ENCODE peak calls at places on chromosomes 3 and 15, in four cellular contexts. B, O, N and L are unnamed samples.

GRCh38 chr3:11240496-11240895 is 31.7 kb upstream of the ATG7 start:
- DNase-seq in O (no peak), N (no peak), B (no peak), L (no peak)

GRCh38 chr15:101362359-101362758 is 67.3 kb upstream of the SNRPA1 start:
- DNase-seq in O (no peak), B (no peak), N (no peak), L (no peak)

GRCh38 chr3:64533565-64534317 is 154.1 kb downstream of the ADAMTS9 start:
- DNase-seq in B (peak; percentile 63), N (peak; percentile 64), O (peak; percentile 83), L (peak; percentile 87)

GRCh38 chr15:71545923-71546322 is 264.4 kb upstream of the NR2E3 start:
- DNase-seq in N (no peak), O (no peak), B (no peak), L (no peak)

GRCh38 chr3:48826451-48826850 is 21.2 kb downstream of the PRKAR2A start:
- DNase-seq in N (no peak), O (no peak), B (no peak), L (peak; percentile 96)

GRCh38 chr15:42602501-42602900 is 27.1 kb downstream of the STARD9 start:
- DNase-seq in N (peak; percentile 24), B (peak; percentile 32), O (peak; percentile 2), L (no peak)

GRCh38 chr3:139491966-139492365 is 15.7 kb upstream of the RBP2 start:
- DNase-seq in O (peak; percentile 3), B (no peak), N (no peak), L (no peak)

GRCh38 chr3:126473292-126474168 is 2.2 kb downstream of the ZXDC start:
- DNase-seq in O (no peak), B (no peak), N (no peak), L (no peak)

GRCh38 chr3:149781216-149781615 is 11.1 kb downstream of the ANKUB1 start:
- DNase-seq in B (no peak), O (no peak), N (no peak), L (no peak)

GRCh38 chr3:128794067-128794768 is 68.2 kb downstream of the RAB7A start:
- DNase-seq in N (no peak), O (peak; percentile 10), B (no peak), L (peak; percentile 86)

GRCh38 chr15:84734794-84735479 is 13.5 kb upstream of the ZNF592 start:
- DNase-seq in B (peak; percentile 80), N (peak; percentile 56), O (peak; percentile 93), L (peak; percentile 63)

GRCh38 chr15:62928996-62929350 is 113.6 kb upstream of the TPM1 start:
- DNase-seq in N (peak; percentile 13), O (peak; percentile 72), B (no peak), L (peak; percentile 92)

GRCh38 chr15:63978511-63979226 is 67.6 kb downstream of the DAPK2 start:
- DNase-seq in O (no peak), N (no peak), B (no peak), L (no peak)

GRCh38 chr3:194375473-194375872 is 5.9 kb upstream of the LRRC15 start:
- DNase-seq in O (no peak), N (no peak), B (no peak), L (no peak)

GRCh38 chr15:65426216-65426853 is 3.6 kb upstream of the IGDCC4 start:
- DNase-seq in N (no peak), B (no peak), O (no peak), L (no peak)

GRCh38 chr3:172666181-172666872 is 44.5 kb downstream of the NCEH1 start:
- DNase-seq in B (no peak), O (no peak), N (no peak), L (no peak)

GRCh38 chr3:29313074-29313473 is 32.2 kb downstream of the RBMS3 start:
- DNase-seq in N (no peak), O (no peak), B (no peak), L (peak; percentile 59)

GRCh38 chr3:51894939-51895338 is 8.2 kb downstream of the IQCF1 start:
- DNase-seq in N (no peak), O (no peak), B (no peak), L (no peak)

GRCh38 chr3:14836049-14836468 is 17.3 kb downstream of the FGD5 start:
- DNase-seq in B (peak; percentile 90), N (no peak), O (no peak), L (no peak)

GRCh38 chr3:459376-459710 is 262.8 kb downstream of the CHL1 start:
- DNase-seq in N (no peak), O (no peak), B (no peak), L (no peak)

GRCh38 chr15:98904466-98905048 is 103.0 kb downstream of the PGPEP1L start:
- DNase-seq in O (peak; percentile 85), B (peak; percentile 51), N (peak; percentile 41), L (peak; percentile 75)

GRCh38 chr3:79326642-79327041 is 441.2 kb downstream of the ROBO1 start:
- DNase-seq in N (no peak), O (no peak), B (no peak), L (peak; percentile 46)

GRCh38 chr3:12194209-12194608 is 35.5 kb upstream of the TIMP4 start:
- DNase-seq in O (peak; percentile 75), N (no peak), B (no peak), L (peak; percentile 92)

DNA sequence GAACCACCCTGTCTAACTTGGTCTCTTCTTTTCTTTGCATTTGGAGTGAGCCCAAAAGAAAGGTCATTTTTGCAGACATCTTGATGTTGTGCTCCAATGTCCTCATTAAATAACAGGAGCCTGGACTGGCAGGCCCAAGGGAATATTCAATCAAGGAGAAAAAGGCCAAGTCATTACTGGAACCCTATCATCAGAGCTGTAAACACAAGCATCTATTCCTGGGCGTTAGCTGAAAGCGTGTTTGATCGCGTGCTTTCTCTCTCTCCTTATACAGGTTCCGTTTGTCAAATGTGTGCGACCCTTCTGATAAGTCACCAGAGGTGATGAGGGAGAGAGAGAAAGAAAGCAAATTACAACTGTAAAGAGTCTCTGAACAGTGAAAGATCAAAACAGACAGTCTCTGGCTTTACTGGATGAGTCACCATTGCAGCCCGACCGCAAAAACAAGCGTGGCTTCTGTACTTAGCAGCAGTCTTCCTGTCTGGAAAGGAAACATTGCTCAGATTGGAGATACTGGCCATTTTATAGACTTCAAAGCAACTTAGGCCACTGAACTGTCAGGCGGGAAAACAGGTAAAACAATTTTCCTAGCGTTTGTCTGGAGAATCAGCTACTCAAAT is 39.5 kb upstream of the TPRG1 start:
- DNase-seq in B (no peak), N (peak; percentile 65), O (peak; percentile 22), L (peak; percentile 82)
- TF ChIP-seq MAZ in B (no peak), N (no peak), O (no peak), L (no peak)

DNA sequence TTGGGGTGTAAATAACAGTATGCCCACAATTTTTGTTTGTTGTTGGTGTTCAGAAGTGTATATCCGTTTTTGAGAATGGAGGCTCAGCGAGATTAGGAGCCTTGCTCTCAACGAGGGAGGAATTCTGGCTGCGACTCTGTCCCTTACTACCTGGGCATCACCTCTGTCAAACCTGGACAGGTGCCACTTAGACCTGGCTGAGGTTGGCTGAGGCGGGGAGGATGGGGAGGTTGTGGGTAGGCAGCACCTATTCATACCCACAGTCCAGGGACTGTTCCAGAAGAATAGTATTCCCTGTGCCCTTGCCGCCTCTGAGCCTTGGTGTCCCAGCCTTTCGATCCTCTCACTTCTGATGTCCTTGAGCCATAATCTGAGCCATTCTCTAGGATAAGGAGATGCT is 99.9 kb downstream of the LINGO1 start:
- DNase-seq in O (no peak), N (no peak), B (no peak), L (no peak)
- TF ChIP-seq MAZ in O (no peak), N (no peak), B (no peak), L (no peak)

DNA sequence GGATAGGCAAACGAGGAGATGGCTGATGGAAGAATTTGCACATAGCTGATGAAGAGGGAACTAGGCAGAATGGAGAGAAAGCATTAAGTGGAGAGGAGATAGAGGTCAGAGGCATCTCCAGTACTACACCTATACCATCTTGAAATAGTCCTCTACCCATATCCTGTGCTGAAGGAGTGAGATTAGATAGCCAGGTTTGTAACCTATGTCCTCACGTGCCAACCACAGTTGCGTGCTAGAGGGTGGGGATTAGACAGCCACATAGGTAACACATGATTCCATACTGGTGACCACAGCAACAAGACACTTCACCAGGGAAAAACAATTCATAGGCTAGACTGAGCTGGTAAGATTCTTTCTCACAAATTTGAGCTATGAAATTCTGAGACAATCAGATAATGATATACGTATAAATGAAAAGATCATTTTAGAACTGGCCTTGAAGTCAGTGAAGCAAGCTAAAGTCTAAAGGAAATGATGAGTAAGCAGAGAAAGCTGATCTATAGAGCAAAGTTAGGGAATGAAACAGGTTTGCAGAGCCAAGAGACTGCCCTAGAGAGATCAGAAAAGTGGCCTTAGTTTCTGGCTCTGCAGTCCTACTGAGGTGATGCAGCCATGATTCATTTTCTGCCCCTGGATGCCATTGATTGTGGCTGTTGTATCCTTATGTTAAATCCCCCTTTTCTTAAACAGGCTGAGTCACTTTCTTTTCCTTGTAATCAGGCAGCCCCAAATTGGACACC is 17.7 kb downstream of the MYNN start:
- DNase-seq in N (no peak), O (no peak), B (no peak), L (peak; percentile 55)
- TF ChIP-seq MAZ in N (no peak), O (no peak), B (no peak), L (no peak)

GRCh38 chr3:108293858-108294257 is 2.5 kb upstream of the HHLA2 start:
- DNase-seq in O (no peak), N (no peak), B (no peak), L (no peak)

GRCh38 chr3:108296239-108296638 is at the start of gene HHLA2:
- DNase-seq in O (peak; percentile 40), N (no peak), B (no peak), L (peak; percentile 13)

GRCh38 chr3:108300103-108300849 is 3.9 kb downstream of the HHLA2 start:
- DNase-seq in B (no peak), O (no peak), N (no peak), L (no peak)

GRCh38 chr3:108298056-108298455 is 1.7 kb downstream of the HHLA2 start:
- DNase-seq in B (no peak), O (no peak), N (no peak), L (no peak)

DNA sequence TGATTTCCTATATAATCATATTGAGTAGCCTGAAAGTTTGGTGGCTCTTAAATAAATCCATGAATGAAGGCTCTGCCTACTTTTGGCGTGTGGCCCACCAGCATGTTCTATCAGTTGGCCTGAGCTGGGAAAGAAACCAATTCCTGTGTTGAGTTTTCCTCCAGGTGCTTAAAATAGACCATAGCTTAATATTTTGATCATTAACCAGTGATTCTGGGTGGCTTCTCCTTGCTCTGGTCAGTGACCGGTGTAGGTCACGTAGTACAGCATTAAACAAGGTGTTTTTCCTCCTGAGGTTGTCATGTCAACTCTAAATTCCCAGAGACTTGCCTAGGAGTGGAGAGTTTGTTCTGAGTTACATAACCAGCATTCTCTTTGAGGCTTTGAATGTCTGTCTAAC is 1.3 kb downstream of the HHLA2 start:
- DNase-seq in N (no peak), O (no peak), B (no peak), L (no peak)
- TF ChIP-seq MAZ in N (no peak), O (no peak), B (no peak), L (no peak)

DNA sequence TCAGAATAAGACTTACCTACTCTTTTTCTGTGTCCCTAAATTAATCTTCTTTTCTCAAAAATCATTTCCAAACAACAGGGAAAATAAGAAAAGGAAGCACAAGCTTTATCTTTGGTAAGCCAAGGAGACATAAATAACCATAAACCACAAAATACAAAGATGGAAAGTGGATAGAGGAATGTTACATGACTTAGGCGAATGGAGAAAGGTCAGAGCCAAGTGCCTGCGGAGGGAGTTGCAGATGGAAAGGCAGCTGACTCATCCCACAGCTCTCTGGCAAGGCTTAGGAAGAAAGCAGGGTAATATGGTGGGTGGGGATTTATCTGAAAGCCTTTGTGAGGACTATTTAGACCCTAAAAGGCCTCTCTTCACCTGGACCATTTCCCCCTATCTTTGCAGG is 72.8 kb downstream of the GALK2 start:
- DNase-seq in B (no peak), N (no peak), O (no peak), L (peak; percentile 95)
- TF ChIP-seq MAZ in B (no peak), N (no peak), O (no peak), L (no peak)

GRCh38 chr15:74278269-74278668 is 42.1 kb downstream of the CCDC33 start:
- DNase-seq in O (no peak), B (no peak), N (no peak), L (no peak)
- TF ChIP-seq MAZ in O (no peak), B (no peak), N (no peak), L (no peak)